ENCODE peak calls at places on chromosomes 6 and 20, in seven cellular contexts. S, Y, B, T, F, K and C are unnamed samples.
A peak's percentile ranks its signal among the peaks of the same experiment; 100 is the strongest.

GRCh38 chr20:9220874-9221547 is 152.1 kb downstream of the PLCB4 start:
- DNase-seq in S (no peak), F (peak; percentile 17), T (peak; percentile 73), Y (peak; percentile 29), K (peak; percentile 84), B (no peak), C (no peak)

GRCh38 chr20:33552519-33552918 is 62.6 kb downstream of the CBFA2T2 start:
- DNase-seq in S (no peak), B (no peak), Y (no peak), F (no peak), T (no peak), K (no peak), C (no peak)

GRCh38 chr6:4441981-4442434 is 306.6 kb upstream of the ECI2 start:
- DNase-seq in Y (peak; percentile 58), B (no peak), F (no peak), K (peak; percentile 73), T (peak; percentile 19), S (peak; percentile 66), C (no peak)

GRCh38 chr6:156865019-156865629 is 87.9 kb downstream of the ARID1B start:
- DNase-seq in T (peak; percentile 36), S (no peak), Y (peak; percentile 38), F (no peak), K (peak; percentile 49), B (peak; percentile 9), C (no peak)

GRCh38 chr20:17992224-17992637 is 23.4 kb downstream of the MGME1 start:
- DNase-seq in B (no peak), S (no peak), F (no peak), K (no peak), Y (no peak), T (no peak), C (no peak)

GRCh38 chr6:139852067-139852466 is 477.6 kb upstream of the CITED2 start:
- DNase-seq in S (no peak), B (no peak), T (no peak), K (no peak), F (no peak), Y (no peak), C (no peak)

GRCh38 chr6:138403324-138403800 is 661 bp upstream of the HEBP2 start:
- DNase-seq in S (peak; percentile 18), B (no peak), T (peak; percentile 43), K (no peak), Y (peak; percentile 20), F (no peak), C (peak; percentile 36)

GRCh38 chr6:56223995-56224394 is 23.4 kb downstream of the COL21A1 start:
- DNase-seq in Y (peak; percentile 36), T (peak; percentile 86), S (peak; percentile 80), B (peak; percentile 83), F (no peak), K (peak; percentile 45), C (no peak)

GRCh38 chr20:41358230-41358629 is 8.4 kb downstream of the EMILIN3 start:
- DNase-seq in S (no peak), K (no peak), B (no peak), T (no peak), Y (no peak), F (no peak), C (no peak)

GRCh38 chr20:34074101-34074760 is 37.8 kb downstream of the EIF2S2 start:
- DNase-seq in K (peak; percentile 37), Y (no peak), T (peak; percentile 68), B (peak; percentile 50), S (no peak), F (no peak), C (no peak)

GRCh38 chr20:64080013-64080812 is at the start of gene OPRL1:
- DNase-seq in B (no peak), T (peak; percentile 36), K (no peak), Y (no peak), F (peak; percentile 47), S (no peak), C (no peak)

GRCh38 chr6:140464720-140465119 is 1090.3 kb upstream of the CITED2 start:
- DNase-seq in Y (no peak), F (no peak), K (no peak), B (no peak), T (no peak), S (no peak), C (no peak)

GRCh38 chr20:25011261-25011660 is 18.7 kb upstream of the APMAP start:
- DNase-seq in K (no peak), F (no peak), Y (no peak), S (no peak), B (no peak), T (no peak), C (no peak)

GRCh38 chr20:40462600-40462999 is 226.4 kb downstream of the MAFB start:
- DNase-seq in K (no peak), F (no peak), Y (no peak), B (no peak), T (no peak), S (no peak), C (no peak)

GRCh38 chr6:158853072-158853871 is 34.1 kb upstream of the EZR start:
- DNase-seq in B (peak; percentile 100), K (peak; percentile 79), T (peak; percentile 94), Y (peak; percentile 75), S (peak; percentile 97), F (peak; percentile 99), C (peak; percentile 85)

GRCh38 chr20:44959082-44959895 is 908 bp downstream of the TOMM34 start:
- DNase-seq in B (peak; percentile 86), F (peak; percentile 33), Y (peak; percentile 50), K (peak; percentile 86), T (peak; percentile 84), S (peak; percentile 51), C (peak; percentile 55)

GRCh38 chr20:63957004-63957689 is 931 bp upstream of the UCKL1 start:
- DNase-seq in B (peak; percentile 72), Y (peak; percentile 55), T (peak; percentile 85), K (peak; percentile 49), F (peak; percentile 83), S (peak; percentile 82), C (peak; percentile 73)

GRCh38 chr6:148494226-148494625 is 151.6 kb downstream of the SASH1 start:
- DNase-seq in F (no peak), K (no peak), S (no peak), T (peak; percentile 60), B (no peak), Y (no peak), C (no peak)

GRCh38 chr6:148493374-148493773 is 150.7 kb downstream of the SASH1 start:
- DNase-seq in S (no peak), F (no peak), Y (no peak), K (no peak), T (peak; percentile 27), B (no peak), C (no peak)

GRCh38 chr6:148497256-148497655 is 154.6 kb downstream of the SASH1 start:
- DNase-seq in T (peak; percentile 95), Y (peak; percentile 9), K (peak; percentile 75), F (no peak), B (peak; percentile 60), S (no peak), C (no peak)

GRCh38 chr6:148492654-148493290 is 150.1 kb downstream of the SASH1 start:
- DNase-seq in K (no peak), F (no peak), B (no peak), Y (no peak), S (no peak), T (peak; percentile 82), C (no peak)

GRCh38 chr6:148495029-148495428 is 152.4 kb downstream of the SASH1 start:
- DNase-seq in K (no peak), B (peak; percentile 56), Y (no peak), F (no peak), T (peak; percentile 47), S (no peak), C (no peak)
- H3K4me1 ChIP-seq in K (peaks cover 7% of the 10 kb centered on the region), B (peaks cover 17% of the 10 kb centered on the region), Y (peaks cover 6% of the 10 kb centered on the region), F (peaks cover 3% of the 10 kb centered on the region), T (peaks cover 72% of the 10 kb centered on the region), S (no peaks in the 10 kb centered on the region), C (no peaks in the 10 kb centered on the region)

DNA sequence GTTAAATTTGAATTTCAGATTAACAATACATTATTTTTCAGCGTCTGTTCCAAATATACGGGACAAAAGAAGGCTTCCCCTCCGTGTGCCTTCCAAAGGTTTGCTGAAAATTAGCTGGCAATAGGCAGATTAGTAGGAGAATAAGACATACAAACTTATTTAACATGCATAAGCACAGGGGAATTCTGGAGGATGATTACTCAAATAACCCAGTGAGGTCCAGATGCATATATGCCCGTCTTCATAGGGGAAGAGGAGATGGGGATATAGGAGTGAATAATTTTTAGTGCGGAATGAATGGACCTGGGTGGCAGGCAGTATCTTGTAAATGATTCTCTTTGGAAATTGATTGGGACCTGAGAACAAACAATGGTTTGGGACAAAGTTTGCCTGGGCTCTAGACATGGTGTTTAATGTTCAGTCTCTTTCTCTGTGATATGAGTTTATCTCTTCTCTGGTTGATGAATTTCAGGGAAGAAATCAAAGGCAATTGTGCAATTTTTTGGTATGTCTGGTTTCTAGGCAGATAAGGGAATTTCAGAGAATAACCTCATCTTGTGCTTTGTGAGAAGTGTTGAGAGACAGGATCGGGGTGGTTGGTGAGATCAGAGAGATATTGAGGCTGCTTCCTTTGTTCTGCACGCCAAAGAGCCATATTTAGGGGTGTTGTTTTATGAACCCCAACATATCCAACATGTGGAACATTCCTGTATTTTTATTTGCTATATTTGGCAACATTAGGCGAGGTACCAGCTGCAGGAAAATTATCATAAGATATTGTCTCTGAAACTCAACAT is 63.7 kb downstream of the MKKS start:
- DNase-seq in K (peak; percentile 47), S (peak; percentile 83), Y (peak; percentile 32), B (no peak), F (no peak), T (no peak), C (no peak)
- H3K4me2 ChIP-seq in K (peak overlapping the region; percentile 53), S (peak overlapping the region; percentile 78), Y (no peak overlapping the region), B (no peak overlapping the region), F (no peak overlapping the region), T (no peak overlapping the region), C (no peak overlapping the region)

DNA sequence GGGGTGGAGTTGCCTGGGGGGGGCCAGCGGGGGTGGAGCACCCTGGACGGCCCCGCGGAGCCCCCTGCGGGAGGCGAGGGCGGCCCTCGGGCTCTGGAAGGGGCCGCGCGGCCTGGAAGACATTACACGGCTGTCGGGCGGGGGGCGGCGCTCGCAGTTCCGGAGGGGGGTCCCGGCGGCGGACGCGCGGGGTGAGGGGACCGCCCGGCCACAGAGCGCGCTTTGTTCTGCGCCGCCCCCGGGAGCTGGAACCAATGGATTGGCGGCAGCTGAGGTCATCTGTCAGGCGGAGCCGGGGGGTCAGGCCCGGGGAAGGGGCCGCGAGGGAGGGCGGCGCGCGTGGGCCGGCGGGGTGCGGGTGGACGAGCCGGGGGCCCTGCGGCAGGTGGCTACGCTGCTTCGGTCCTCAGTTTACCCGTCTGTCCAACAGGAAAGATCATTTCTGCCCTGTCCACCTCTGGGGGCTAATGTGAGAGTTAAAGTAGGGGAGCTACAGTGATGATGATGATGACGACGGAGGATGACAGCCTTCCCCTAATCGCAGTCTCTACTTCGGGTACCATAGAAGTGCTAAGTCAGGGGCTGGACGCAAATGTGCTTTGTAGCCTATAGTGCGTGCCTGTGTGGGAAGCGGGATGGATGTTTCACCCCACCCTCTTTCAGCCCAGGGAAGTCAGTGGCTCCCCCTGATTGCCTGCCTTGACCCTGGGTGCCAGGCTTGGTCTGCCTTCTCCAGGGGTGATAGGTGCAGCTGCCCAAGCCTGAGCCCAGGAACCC is 10.4 kb downstream of the SRXN1 start:
- DNase-seq in F (peak; percentile 75), Y (no peak), B (no peak), S (peak; percentile 43), K (no peak), T (peak; percentile 40), C (no peak)
- H3K4me1 ChIP-seq in F (peaks cover 4% of the 10 kb centered on the region), Y (no peaks in the 10 kb centered on the region), B (no peaks in the 10 kb centered on the region), S (peaks cover 21% of the 10 kb centered on the region), K (no peaks in the 10 kb centered on the region), T (no peaks in the 10 kb centered on the region), C (peaks cover 3% of the 10 kb centered on the region)

DNA sequence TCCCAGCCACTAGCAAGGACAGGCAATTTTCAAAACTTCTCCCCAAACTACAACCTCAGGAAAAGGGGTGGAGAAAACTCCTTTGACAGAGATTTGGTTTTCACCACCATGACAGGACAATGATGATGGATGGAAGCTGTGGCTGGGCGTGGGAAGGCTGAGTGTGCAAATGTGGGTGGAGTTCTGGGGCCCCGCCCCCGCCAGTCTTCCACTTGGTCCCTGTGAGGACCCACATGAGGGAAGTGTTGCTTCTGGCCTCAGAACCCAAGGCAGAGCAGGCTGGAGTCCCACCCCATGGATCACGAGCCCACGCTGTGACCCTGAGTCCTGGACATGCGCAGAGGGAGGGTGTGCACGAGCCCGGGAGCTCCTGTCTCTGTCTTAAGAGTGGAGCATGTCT is 21.5 kb upstream of the MRGBP start:
- DNase-seq in F (no peak), T (no peak), S (no peak), K (no peak), Y (no peak), B (no peak), C (no peak)
- H3K4me2 ChIP-seq in F (no peak overlapping the region), T (no peak overlapping the region), S (no peak overlapping the region), K (no peak overlapping the region), Y (no peak overlapping the region), B (no peak overlapping the region), C (peak overlapping the region; percentile 3)